ENCODE peak calls at places on chromosomes 5 and 9, in nine cellular contexts. One of them, this sample, is unnamed. For H3K4me1, the result is how much of the 10 kb centered on the place peaks cover.

GRCh38 chr9:72315510-72316287 is 49.3 kb downstream of the ZFAND5 start:
- DNase-seq in adrenal gland: no peak
- DNase-seq in GM12878: no peak
- DNase-seq in MM.1S: no peak
- DNase-seq in tibial artery: peak
- DNase-seq in IMR-90: peak
- DNase-seq in uterus: no peak
- DNase-seq in heart left ventricle: no peak
- DNase-seq in H9: peak
- DNase-seq in this sample: peak

GRCh38 chr9:4828776-4829175 is 36.0 kb downstream of the RCL1 start:
- DNase-seq in uterus: no peak
- DNase-seq in H9: no peak
- DNase-seq in GM12878: no peak
- DNase-seq in IMR-90: peak
- DNase-seq in adrenal gland: peak
- DNase-seq in tibial artery: no peak
- DNase-seq in heart left ventricle: no peak
- DNase-seq in MM.1S: no peak
- DNase-seq in this sample: no peak

GRCh38 chr5:168991311-168991710 is 309.6 kb downstream of the SLIT3 start:
- DNase-seq in H9: peak
- DNase-seq in uterus: no peak
- DNase-seq in IMR-90: no peak
- DNase-seq in GM12878: no peak
- DNase-seq in heart left ventricle: no peak
- DNase-seq in MM.1S: no peak
- DNase-seq in adrenal gland: no peak
- DNase-seq in tibial artery: no peak
- DNase-seq in this sample: no peak

GRCh38 chr9:38309324-38310195 is 82.9 kb upstream of the ALDH1B1 start:
- DNase-seq in GM12878: no peak
- DNase-seq in MM.1S: no peak
- DNase-seq in uterus: no peak
- DNase-seq in H9: no peak
- DNase-seq in heart left ventricle: no peak
- DNase-seq in adrenal gland: no peak
- DNase-seq in tibial artery: no peak
- DNase-seq in IMR-90: peak
- DNase-seq in this sample: no peak

GRCh38 chr9:133767625-133768024 is 29.5 kb upstream of the SARDH start:
- DNase-seq in tibial artery: no peak
- DNase-seq in H9: no peak
- DNase-seq in adrenal gland: no peak
- DNase-seq in GM12878: no peak
- DNase-seq in uterus: no peak
- DNase-seq in MM.1S: no peak
- DNase-seq in IMR-90: no peak
- DNase-seq in heart left ventricle: no peak
- DNase-seq in this sample: no peak

GRCh38 chr9:93578844-93579243 is 2.5 kb downstream of the PHF2 start:
- DNase-seq in MM.1S: no peak
- DNase-seq in adrenal gland: no peak
- DNase-seq in IMR-90: no peak
- DNase-seq in uterus: no peak
- DNase-seq in tibial artery: no peak
- DNase-seq in heart left ventricle: no peak
- DNase-seq in GM12878: no peak
- DNase-seq in H9: no peak
- DNase-seq in this sample: no peak

GRCh38 chr9:32264171-32264862 is 120.1 kb upstream of the ACO1 start:
- DNase-seq in GM12878: no peak
- DNase-seq in heart left ventricle: no peak
- DNase-seq in H9: peak
- DNase-seq in tibial artery: no peak
- DNase-seq in IMR-90: peak
- DNase-seq in adrenal gland: no peak
- DNase-seq in MM.1S: no peak
- DNase-seq in uterus: peak
- DNase-seq in this sample: no peak

GRCh38 chr9:34633851-34634550 is 3.6 kb downstream of the SIGMAR1 start:
- DNase-seq in tibial artery: no peak
- DNase-seq in uterus: peak
- DNase-seq in heart left ventricle: peak
- DNase-seq in H9: peak
- DNase-seq in IMR-90: peak
- DNase-seq in adrenal gland: peak
- DNase-seq in GM12878: no peak
- DNase-seq in MM.1S: peak
- DNase-seq in this sample: peak

GRCh38 chr9:89528540-89528939 is 30.6 kb upstream of the SEMA4D start:
- DNase-seq in tibial artery: no peak
- DNase-seq in adrenal gland: peak
- DNase-seq in IMR-90: no peak
- DNase-seq in heart left ventricle: no peak
- DNase-seq in H9: no peak
- DNase-seq in MM.1S: no peak
- DNase-seq in GM12878: no peak
- DNase-seq in uterus: no peak
- DNase-seq in this sample: no peak

GRCh38 chr9:34503406-34503805 is 19.4 kb downstream of the ENHO start:
- DNase-seq in tibial artery: no peak
- DNase-seq in IMR-90: no peak
- DNase-seq in H9: no peak
- DNase-seq in adrenal gland: no peak
- DNase-seq in uterus: no peak
- DNase-seq in heart left ventricle: no peak
- DNase-seq in GM12878: no peak
- DNase-seq in MM.1S: no peak
- DNase-seq in this sample: no peak

GRCh38 chr5:96972599-96973334 is 36.9 kb downstream of the LNPEP start:
- DNase-seq in MM.1S: no peak
- DNase-seq in uterus: no peak
- DNase-seq in tibial artery: no peak
- DNase-seq in adrenal gland: no peak
- DNase-seq in heart left ventricle: no peak
- DNase-seq in GM12878: no peak
- DNase-seq in H9: no peak
- DNase-seq in IMR-90: no peak
- DNase-seq in this sample: no peak

GRCh38 chr9:25939116-25939515 is 260.9 kb upstream of the TUSC1 start:
- DNase-seq in IMR-90: no peak
- DNase-seq in uterus: no peak
- DNase-seq in GM12878: no peak
- DNase-seq in adrenal gland: no peak
- DNase-seq in heart left ventricle: no peak
- DNase-seq in H9: no peak
- DNase-seq in tibial artery: no peak
- DNase-seq in MM.1S: no peak
- DNase-seq in this sample: no peak

GRCh38 chr5:78809444-78809843 is 160.9 kb upstream of the LHFPL2 start:
- DNase-seq in GM12878: no peak
- DNase-seq in heart left ventricle: no peak
- DNase-seq in MM.1S: no peak
- DNase-seq in uterus: no peak
- DNase-seq in adrenal gland: no peak
- DNase-seq in tibial artery: no peak
- DNase-seq in H9: no peak
- DNase-seq in IMR-90: no peak
- DNase-seq in this sample: no peak

GRCh38 chr5:120535900-120536299 is 71.8 kb downstream of the PRR16 start:
- DNase-seq in H9: no peak
- DNase-seq in tibial artery: no peak
- DNase-seq in IMR-90: peak
- DNase-seq in heart left ventricle: no peak
- DNase-seq in GM12878: no peak
- DNase-seq in adrenal gland: no peak
- DNase-seq in uterus: no peak
- DNase-seq in MM.1S: no peak
- DNase-seq in this sample: no peak

GRCh38 chr5:107808671-107809137 is 138.0 kb upstream of the EFNA5 start:
- DNase-seq in adrenal gland: no peak
- DNase-seq in MM.1S: no peak
- DNase-seq in H9: peak
- DNase-seq in tibial artery: no peak
- DNase-seq in IMR-90: no peak
- DNase-seq in GM12878: no peak
- DNase-seq in heart left ventricle: no peak
- DNase-seq in uterus: no peak
- DNase-seq in this sample: no peak

DNA sequence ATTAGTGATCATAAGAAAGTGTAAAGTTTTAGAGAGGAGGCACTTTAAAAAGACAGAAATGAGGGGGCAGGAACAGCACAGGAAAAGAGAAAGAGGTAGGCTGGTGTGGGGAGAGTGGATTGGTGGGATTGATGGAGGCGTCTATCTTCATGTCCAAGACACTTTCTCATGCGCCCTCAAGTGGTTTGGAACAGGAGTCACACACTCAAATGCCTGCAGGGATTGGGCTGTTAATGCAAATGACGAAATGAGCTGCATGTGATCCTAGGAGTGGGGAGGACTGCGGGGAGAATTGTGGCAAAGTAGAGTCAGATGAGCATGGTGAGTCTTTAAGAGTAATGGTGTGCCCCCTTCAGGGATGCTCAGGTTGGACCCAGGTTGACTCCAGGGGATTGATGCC is 5.5 kb downstream of the SLC36A3 start:
- DNase-seq in H9: peak
- DNase-seq in adrenal gland: peak
- DNase-seq in IMR-90: peak
- DNase-seq in tibial artery: peak
- DNase-seq in heart left ventricle: no peak
- DNase-seq in uterus: no peak
- DNase-seq in GM12878: peak
- DNase-seq in MM.1S: no peak
- DNase-seq in this sample: peak
- TF ChIP-seq CTCF in H9: peak
- TF ChIP-seq CTCF in adrenal gland: no peak
- TF ChIP-seq CTCF in IMR-90: peak
- TF ChIP-seq CTCF in tibial artery: peak
- TF ChIP-seq CTCF in heart left ventricle: no peak
- TF ChIP-seq CTCF in uterus: peak
- TF ChIP-seq CTCF in GM12878: peak
- TF ChIP-seq CTCF in MM.1S: no peak
- TF ChIP-seq CTCF in this sample: no peak

GRCh38 chr9:124277420-124277819 is 19.7 kb downstream of the NEK6 start:
- DNase-seq in tibial artery: no peak
- DNase-seq in uterus: no peak
- DNase-seq in H9: no peak
- DNase-seq in MM.1S: no peak
- DNase-seq in IMR-90: no peak
- DNase-seq in adrenal gland: no peak
- DNase-seq in GM12878: no peak
- DNase-seq in heart left ventricle: no peak
- DNase-seq in this sample: no peak
- H3K4me1 ChIP-seq in tibial artery: half or more
- H3K4me1 ChIP-seq in uterus: under half
- H3K4me1 ChIP-seq in H9: under half
- H3K4me1 ChIP-seq in MM.1S: under half
- H3K4me1 ChIP-seq in IMR-90: half or more
- H3K4me1 ChIP-seq in adrenal gland: under half
- H3K4me1 ChIP-seq in GM12878: under half
- H3K4me1 ChIP-seq in heart left ventricle: under half
- H3K4me1 ChIP-seq in this sample: under half

DNA sequence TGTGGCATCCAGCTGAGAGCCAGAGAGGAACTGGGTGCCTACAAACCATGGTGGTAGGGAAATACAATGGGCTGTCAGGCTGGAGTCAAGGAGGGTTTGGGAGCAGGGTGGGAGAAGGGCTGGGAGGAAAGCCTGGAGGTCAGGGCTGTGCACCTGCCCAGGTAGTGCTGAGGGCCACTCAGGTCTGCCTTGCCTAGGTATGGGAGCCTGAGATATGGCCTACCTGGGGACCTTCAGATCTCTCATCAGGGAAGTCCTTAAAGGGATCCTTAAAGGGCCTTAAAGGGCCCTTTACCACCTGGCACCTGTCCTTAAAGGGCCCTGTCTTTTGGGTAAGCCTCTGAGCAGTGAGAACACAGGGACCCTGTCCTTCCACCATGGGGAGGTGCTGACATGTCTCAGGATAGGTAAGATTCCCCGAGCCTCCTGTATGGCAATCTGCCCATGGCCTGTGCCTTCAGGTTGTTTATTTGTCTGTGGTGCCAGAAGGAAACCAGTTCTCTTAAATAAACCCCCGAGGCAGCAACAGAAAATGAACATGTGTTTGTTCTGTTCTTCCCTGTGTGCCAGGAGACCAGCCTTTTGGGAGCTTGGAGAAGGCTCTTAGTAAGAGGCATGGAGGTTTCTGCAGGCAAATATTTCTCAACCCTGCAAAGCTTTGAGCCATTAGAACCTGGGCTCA is 23.3 kb downstream of the SLC25A48 start:
- DNase-seq in H9: no peak
- DNase-seq in GM12878: no peak
- DNase-seq in adrenal gland: no peak
- DNase-seq in uterus: no peak
- DNase-seq in tibial artery: no peak
- DNase-seq in heart left ventricle: no peak
- DNase-seq in IMR-90: no peak
- DNase-seq in MM.1S: no peak
- DNase-seq in this sample: no peak
- TF ChIP-seq CTCF in H9: no peak
- TF ChIP-seq CTCF in GM12878: no peak
- TF ChIP-seq CTCF in adrenal gland: no peak
- TF ChIP-seq CTCF in uterus: no peak
- TF ChIP-seq CTCF in tibial artery: no peak
- TF ChIP-seq CTCF in heart left ventricle: no peak
- TF ChIP-seq CTCF in IMR-90: no peak
- TF ChIP-seq CTCF in MM.1S: no peak
- TF ChIP-seq CTCF in this sample: no peak

GRCh38 chr9:36905101-36906066 is 128.7 kb downstream of the PAX5 start:
- DNase-seq in heart left ventricle: no peak
- DNase-seq in H9: peak
- DNase-seq in MM.1S: no peak
- DNase-seq in adrenal gland: no peak
- DNase-seq in uterus: no peak
- DNase-seq in IMR-90: no peak
- DNase-seq in GM12878: no peak
- DNase-seq in tibial artery: no peak
- DNase-seq in this sample: no peak
- H3K4me1 ChIP-seq in heart left ventricle: under half
- H3K4me1 ChIP-seq in H9: under half
- H3K4me1 ChIP-seq in MM.1S: under half
- H3K4me1 ChIP-seq in adrenal gland: under half
- H3K4me1 ChIP-seq in uterus: under half
- H3K4me1 ChIP-seq in IMR-90: under half
- H3K4me1 ChIP-seq in GM12878: under half
- H3K4me1 ChIP-seq in tibial artery: under half
- H3K4me1 ChIP-seq in this sample: under half